ENCODE peak calls at places on chromosomes 11 and 22, in nine cellular contexts. One of them, this sample, is unnamed.

GRCh38 chr22:26550498-26551033 is 38.3 kb upstream of the TFIP11 start:
- DNase-seq in astrocyte of the cerebellum: peak
- DNase-seq in PC-3: peak
- DNase-seq in mesenchymal stem cell: peak
- DNase-seq in T follicular helper cell: no peak
- DNase-seq in stimulated activated CD4-positive, alpha-beta T cell treated with anti-CD3 and anti-CD28 coated beads, Interleukin-4, amount 100 ng/mL, for 48 hours: no peak
- DNase-seq in ureter: no peak
- DNase-seq in effector memory CD8-positive, alpha-beta T cell: no peak
- DNase-seq in BJ: peak
- DNase-seq in this sample: no peak

GRCh38 chr11:10771457-10771856 is 20.4 kb downstream of the CTR9 start:
- DNase-seq in ureter: no peak
- DNase-seq in T follicular helper cell: no peak
- DNase-seq in PC-3: no peak
- DNase-seq in mesenchymal stem cell: no peak
- DNase-seq in effector memory CD8-positive, alpha-beta T cell: no peak
- DNase-seq in stimulated activated CD4-positive, alpha-beta T cell treated with anti-CD3 and anti-CD28 coated beads, Interleukin-4, amount 100 ng/mL, for 48 hours: no peak
- DNase-seq in astrocyte of the cerebellum: no peak
- DNase-seq in BJ: no peak
- DNase-seq in this sample: no peak

GRCh38 chr11:86696451-86696850 is 24.0 kb upstream of the ME3 start:
- DNase-seq in stimulated activated CD4-positive, alpha-beta T cell treated with anti-CD3 and anti-CD28 coated beads, Interleukin-4, amount 100 ng/mL, for 48 hours: no peak
- DNase-seq in PC-3: no peak
- DNase-seq in astrocyte of the cerebellum: no peak
- DNase-seq in BJ: no peak
- DNase-seq in effector memory CD8-positive, alpha-beta T cell: no peak
- DNase-seq in ureter: no peak
- DNase-seq in T follicular helper cell: no peak
- DNase-seq in mesenchymal stem cell: no peak
- DNase-seq in this sample: no peak

GRCh38 chr11:78798567-78799170 is 224.0 kb upstream of the NARS2 start:
- DNase-seq in effector memory CD8-positive, alpha-beta T cell: no peak
- DNase-seq in PC-3: peak
- DNase-seq in T follicular helper cell: peak
- DNase-seq in astrocyte of the cerebellum: peak
- DNase-seq in mesenchymal stem cell: peak
- DNase-seq in ureter: peak
- DNase-seq in BJ: no peak
- DNase-seq in stimulated activated CD4-positive, alpha-beta T cell treated with anti-CD3 and anti-CD28 coated beads, Interleukin-4, amount 100 ng/mL, for 48 hours: peak
- DNase-seq in this sample: peak

GRCh38 chr11:35621620-35622019 is 3.4 kb downstream of the FJX1 start:
- DNase-seq in stimulated activated CD4-positive, alpha-beta T cell treated with anti-CD3 and anti-CD28 coated beads, Interleukin-4, amount 100 ng/mL, for 48 hours: no peak
- DNase-seq in ureter: no peak
- DNase-seq in effector memory CD8-positive, alpha-beta T cell: no peak
- DNase-seq in mesenchymal stem cell: no peak
- DNase-seq in BJ: peak
- DNase-seq in PC-3: peak
- DNase-seq in astrocyte of the cerebellum: no peak
- DNase-seq in T follicular helper cell: no peak
- DNase-seq in this sample: no peak

GRCh38 chr11:6613496-6613895 is 1.5 kb upstream of the TAF10 start:
- DNase-seq in ureter: no peak
- DNase-seq in astrocyte of the cerebellum: no peak
- DNase-seq in T follicular helper cell: no peak
- DNase-seq in PC-3: no peak
- DNase-seq in mesenchymal stem cell: no peak
- DNase-seq in stimulated activated CD4-positive, alpha-beta T cell treated with anti-CD3 and anti-CD28 coated beads, Interleukin-4, amount 100 ng/mL, for 48 hours: no peak
- DNase-seq in BJ: no peak
- DNase-seq in effector memory CD8-positive, alpha-beta T cell: no peak
- DNase-seq in this sample: no peak

GRCh38 chr11:17753641-17754040 is 19.1 kb downstream of the KCNC1 start:
- DNase-seq in mesenchymal stem cell: no peak
- DNase-seq in T follicular helper cell: no peak
- DNase-seq in PC-3: no peak
- DNase-seq in stimulated activated CD4-positive, alpha-beta T cell treated with anti-CD3 and anti-CD28 coated beads, Interleukin-4, amount 100 ng/mL, for 48 hours: no peak
- DNase-seq in BJ: no peak
- DNase-seq in ureter: no peak
- DNase-seq in astrocyte of the cerebellum: no peak
- DNase-seq in effector memory CD8-positive, alpha-beta T cell: no peak
- DNase-seq in this sample: no peak

GRCh38 chr22:17638182-17638431 is 450 bp upstream of the BCL2L13 start:
- DNase-seq in effector memory CD8-positive, alpha-beta T cell: no peak
- DNase-seq in astrocyte of the cerebellum: no peak
- DNase-seq in BJ: no peak
- DNase-seq in stimulated activated CD4-positive, alpha-beta T cell treated with anti-CD3 and anti-CD28 coated beads, Interleukin-4, amount 100 ng/mL, for 48 hours: no peak
- DNase-seq in PC-3: no peak
- DNase-seq in T follicular helper cell: no peak
- DNase-seq in mesenchymal stem cell: peak
- DNase-seq in ureter: peak
- DNase-seq in this sample: no peak

GRCh38 chr11:47253660-47254059 is 4.1 kb upstream of the NR1H3 start:
- DNase-seq in BJ: no peak
- DNase-seq in astrocyte of the cerebellum: no peak
- DNase-seq in stimulated activated CD4-positive, alpha-beta T cell treated with anti-CD3 and anti-CD28 coated beads, Interleukin-4, amount 100 ng/mL, for 48 hours: no peak
- DNase-seq in effector memory CD8-positive, alpha-beta T cell: no peak
- DNase-seq in T follicular helper cell: no peak
- DNase-seq in ureter: no peak
- DNase-seq in PC-3: no peak
- DNase-seq in mesenchymal stem cell: no peak
- DNase-seq in this sample: no peak

GRCh38 chr11:86202013-86202336 is 42.6 kb upstream of the EED start:
- DNase-seq in effector memory CD8-positive, alpha-beta T cell: no peak
- DNase-seq in mesenchymal stem cell: no peak
- DNase-seq in ureter: no peak
- DNase-seq in PC-3: no peak
- DNase-seq in astrocyte of the cerebellum: no peak
- DNase-seq in stimulated activated CD4-positive, alpha-beta T cell treated with anti-CD3 and anti-CD28 coated beads, Interleukin-4, amount 100 ng/mL, for 48 hours: no peak
- DNase-seq in T follicular helper cell: no peak
- DNase-seq in BJ: no peak
- DNase-seq in this sample: peak

GRCh38 chr11:81000334-81001100 is 1559.7 kb upstream of the TENM4 start:
- DNase-seq in T follicular helper cell: no peak
- DNase-seq in effector memory CD8-positive, alpha-beta T cell: no peak
- DNase-seq in BJ: no peak
- DNase-seq in mesenchymal stem cell: no peak
- DNase-seq in PC-3: no peak
- DNase-seq in ureter: no peak
- DNase-seq in stimulated activated CD4-positive, alpha-beta T cell treated with anti-CD3 and anti-CD28 coated beads, Interleukin-4, amount 100 ng/mL, for 48 hours: no peak
- DNase-seq in astrocyte of the cerebellum: no peak
- DNase-seq in this sample: no peak

GRCh38 chr22:35915477-35916013 is 113.1 kb downstream of the RBFOX2 start:
- DNase-seq in BJ: no peak
- DNase-seq in PC-3: peak
- DNase-seq in mesenchymal stem cell: peak
- DNase-seq in T follicular helper cell: no peak
- DNase-seq in ureter: no peak
- DNase-seq in effector memory CD8-positive, alpha-beta T cell: no peak
- DNase-seq in astrocyte of the cerebellum: no peak
- DNase-seq in stimulated activated CD4-positive, alpha-beta T cell treated with anti-CD3 and anti-CD28 coated beads, Interleukin-4, amount 100 ng/mL, for 48 hours: no peak
- DNase-seq in this sample: no peak

GRCh38 chr11:78822931-78823423 is 248.3 kb upstream of the NARS2 start:
- DNase-seq in stimulated activated CD4-positive, alpha-beta T cell treated with anti-CD3 and anti-CD28 coated beads, Interleukin-4, amount 100 ng/mL, for 48 hours: no peak
- DNase-seq in effector memory CD8-positive, alpha-beta T cell: no peak
- DNase-seq in ureter: no peak
- DNase-seq in mesenchymal stem cell: no peak
- DNase-seq in astrocyte of the cerebellum: no peak
- DNase-seq in T follicular helper cell: no peak
- DNase-seq in PC-3: no peak
- DNase-seq in BJ: no peak
- DNase-seq in this sample: no peak

GRCh38 chr11:35786918-35787557 is 124.5 kb downstream of the TRIM44 start:
- DNase-seq in mesenchymal stem cell: peak
- DNase-seq in effector memory CD8-positive, alpha-beta T cell: no peak
- DNase-seq in T follicular helper cell: no peak
- DNase-seq in BJ: no peak
- DNase-seq in ureter: no peak
- DNase-seq in astrocyte of the cerebellum: no peak
- DNase-seq in PC-3: no peak
- DNase-seq in stimulated activated CD4-positive, alpha-beta T cell treated with anti-CD3 and anti-CD28 coated beads, Interleukin-4, amount 100 ng/mL, for 48 hours: no peak
- DNase-seq in this sample: no peak

GRCh38 chr11:118016094-118016493 is 29.9 kb downstream of the IL10RA start:
- DNase-seq in BJ: no peak
- DNase-seq in ureter: no peak
- DNase-seq in T follicular helper cell: no peak
- DNase-seq in PC-3: no peak
- DNase-seq in effector memory CD8-positive, alpha-beta T cell: no peak
- DNase-seq in stimulated activated CD4-positive, alpha-beta T cell treated with anti-CD3 and anti-CD28 coated beads, Interleukin-4, amount 100 ng/mL, for 48 hours: no peak
- DNase-seq in mesenchymal stem cell: no peak
- DNase-seq in astrocyte of the cerebellum: no peak
- DNase-seq in this sample: no peak

GRCh38 chr22:28464179-28464578 is 215.5 kb downstream of the TTC28 start:
- DNase-seq in BJ: no peak
- DNase-seq in T follicular helper cell: no peak
- DNase-seq in mesenchymal stem cell: no peak
- DNase-seq in PC-3: no peak
- DNase-seq in astrocyte of the cerebellum: no peak
- DNase-seq in effector memory CD8-positive, alpha-beta T cell: no peak
- DNase-seq in ureter: no peak
- DNase-seq in stimulated activated CD4-positive, alpha-beta T cell treated with anti-CD3 and anti-CD28 coated beads, Interleukin-4, amount 100 ng/mL, for 48 hours: no peak
- DNase-seq in this sample: no peak

GRCh38 chr11:58578136-58578634 is 678 bp upstream of the ZFP91 start:
- DNase-seq in effector memory CD8-positive, alpha-beta T cell: peak
- DNase-seq in astrocyte of the cerebellum: peak
- DNase-seq in T follicular helper cell: peak
- DNase-seq in stimulated activated CD4-positive, alpha-beta T cell treated with anti-CD3 and anti-CD28 coated beads, Interleukin-4, amount 100 ng/mL, for 48 hours: peak
- DNase-seq in BJ: peak
- DNase-seq in mesenchymal stem cell: peak
- DNase-seq in PC-3: peak
- DNase-seq in ureter: peak
- DNase-seq in this sample: peak

GRCh38 chr11:98601181-98601773 is 419.5 kb upstream of the CNTN5 start:
- DNase-seq in BJ: no peak
- DNase-seq in T follicular helper cell: no peak
- DNase-seq in ureter: no peak
- DNase-seq in mesenchymal stem cell: no peak
- DNase-seq in effector memory CD8-positive, alpha-beta T cell: no peak
- DNase-seq in astrocyte of the cerebellum: no peak
- DNase-seq in PC-3: no peak
- DNase-seq in stimulated activated CD4-positive, alpha-beta T cell treated with anti-CD3 and anti-CD28 coated beads, Interleukin-4, amount 100 ng/mL, for 48 hours: no peak
- DNase-seq in this sample: no peak

GRCh38 chr11:47337229-47337924 is 15.1 kb downstream of the MYBPC3 start:
- DNase-seq in effector memory CD8-positive, alpha-beta T cell: no peak
- DNase-seq in PC-3: no peak
- DNase-seq in BJ: no peak
- DNase-seq in stimulated activated CD4-positive, alpha-beta T cell treated with anti-CD3 and anti-CD28 coated beads, Interleukin-4, amount 100 ng/mL, for 48 hours: no peak
- DNase-seq in T follicular helper cell: no peak
- DNase-seq in ureter: no peak
- DNase-seq in astrocyte of the cerebellum: no peak
- DNase-seq in mesenchymal stem cell: no peak
- DNase-seq in this sample: no peak

GRCh38 chr22:30968015-30968923 is at the start of gene MORC2:
- DNase-seq in BJ: no peak
- DNase-seq in mesenchymal stem cell: no peak
- DNase-seq in astrocyte of the cerebellum: no peak
- DNase-seq in T follicular helper cell: no peak
- DNase-seq in stimulated activated CD4-positive, alpha-beta T cell treated with anti-CD3 and anti-CD28 coated beads, Interleukin-4, amount 100 ng/mL, for 48 hours: no peak
- DNase-seq in effector memory CD8-positive, alpha-beta T cell: no peak
- DNase-seq in PC-3: peak
- DNase-seq in ureter: no peak
- DNase-seq in this sample: peak

GRCh38 chr11:111510311-111510710 is 1.9 kb downstream of the BTG4 start:
- DNase-seq in PC-3: no peak
- DNase-seq in BJ: no peak
- DNase-seq in astrocyte of the cerebellum: no peak
- DNase-seq in mesenchymal stem cell: no peak
- DNase-seq in stimulated activated CD4-positive, alpha-beta T cell treated with anti-CD3 and anti-CD28 coated beads, Interleukin-4, amount 100 ng/mL, for 48 hours: no peak
- DNase-seq in ureter: no peak
- DNase-seq in effector memory CD8-positive, alpha-beta T cell: no peak
- DNase-seq in T follicular helper cell: no peak
- DNase-seq in this sample: no peak

GRCh38 chr11:125995313-125995712 is 49.5 kb downstream of the VSIG10L2 start:
- DNase-seq in effector memory CD8-positive, alpha-beta T cell: no peak
- DNase-seq in ureter: no peak
- DNase-seq in astrocyte of the cerebellum: no peak
- DNase-seq in PC-3: no peak
- DNase-seq in stimulated activated CD4-positive, alpha-beta T cell treated with anti-CD3 and anti-CD28 coated beads, Interleukin-4, amount 100 ng/mL, for 48 hours: peak
- DNase-seq in BJ: no peak
- DNase-seq in mesenchymal stem cell: no peak
- DNase-seq in T follicular helper cell: no peak
- DNase-seq in this sample: peak

GRCh38 chr22:20957118-20957690 is 9.9 kb upstream of the AIFM3 start:
- DNase-seq in BJ: no peak
- DNase-seq in mesenchymal stem cell: peak
- DNase-seq in astrocyte of the cerebellum: no peak
- DNase-seq in PC-3: peak
- DNase-seq in effector memory CD8-positive, alpha-beta T cell: no peak
- DNase-seq in ureter: no peak
- DNase-seq in stimulated activated CD4-positive, alpha-beta T cell treated with anti-CD3 and anti-CD28 coated beads, Interleukin-4, amount 100 ng/mL, for 48 hours: no peak
- DNase-seq in T follicular helper cell: no peak
- DNase-seq in this sample: peak

GRCh38 chr11:1760351-1761109 is 3.2 kb downstream of the CTSD start:
- DNase-seq in effector memory CD8-positive, alpha-beta T cell: no peak
- DNase-seq in stimulated activated CD4-positive, alpha-beta T cell treated with anti-CD3 and anti-CD28 coated beads, Interleukin-4, amount 100 ng/mL, for 48 hours: no peak
- DNase-seq in PC-3: peak
- DNase-seq in T follicular helper cell: no peak
- DNase-seq in mesenchymal stem cell: peak
- DNase-seq in astrocyte of the cerebellum: no peak
- DNase-seq in BJ: peak
- DNase-seq in ureter: peak
- DNase-seq in this sample: no peak

GRCh38 chr22:41445171-41446056 is 1.2 kb downstream of the TOB2 start:
- DNase-seq in T follicular helper cell: no peak
- DNase-seq in stimulated activated CD4-positive, alpha-beta T cell treated with anti-CD3 and anti-CD28 coated beads, Interleukin-4, amount 100 ng/mL, for 48 hours: no peak
- DNase-seq in PC-3: peak
- DNase-seq in ureter: peak
- DNase-seq in BJ: no peak
- DNase-seq in effector memory CD8-positive, alpha-beta T cell: no peak
- DNase-seq in astrocyte of the cerebellum: no peak
- DNase-seq in mesenchymal stem cell: peak
- DNase-seq in this sample: peak

GRCh38 chr11:35303596-35304392 is 115.6 kb downstream of the SLC1A2 start:
- DNase-seq in PC-3: peak
- DNase-seq in BJ: peak
- DNase-seq in T follicular helper cell: no peak
- DNase-seq in stimulated activated CD4-positive, alpha-beta T cell treated with anti-CD3 and anti-CD28 coated beads, Interleukin-4, amount 100 ng/mL, for 48 hours: no peak
- DNase-seq in effector memory CD8-positive, alpha-beta T cell: no peak
- DNase-seq in mesenchymal stem cell: peak
- DNase-seq in ureter: peak
- DNase-seq in astrocyte of the cerebellum: no peak
- DNase-seq in this sample: no peak

GRCh38 chr22:42724062-42724461 is 3.4 kb upstream of the A4GALT start:
- DNase-seq in BJ: no peak
- DNase-seq in ureter: no peak
- DNase-seq in PC-3: no peak
- DNase-seq in mesenchymal stem cell: no peak
- DNase-seq in astrocyte of the cerebellum: no peak
- DNase-seq in T follicular helper cell: no peak
- DNase-seq in stimulated activated CD4-positive, alpha-beta T cell treated with anti-CD3 and anti-CD28 coated beads, Interleukin-4, amount 100 ng/mL, for 48 hours: no peak
- DNase-seq in effector memory CD8-positive, alpha-beta T cell: no peak
- DNase-seq in this sample: no peak

GRCh38 chr11:20035701-20036601 is 124.3 kb downstream of the DBX1 start:
- DNase-seq in ureter: no peak
- DNase-seq in effector memory CD8-positive, alpha-beta T cell: no peak
- DNase-seq in PC-3: peak
- DNase-seq in BJ: peak
- DNase-seq in astrocyte of the cerebellum: peak
- DNase-seq in mesenchymal stem cell: peak
- DNase-seq in stimulated activated CD4-positive, alpha-beta T cell treated with anti-CD3 and anti-CD28 coated beads, Interleukin-4, amount 100 ng/mL, for 48 hours: no peak
- DNase-seq in T follicular helper cell: no peak
- DNase-seq in this sample: no peak

GRCh38 chr22:38427940-38428339 is 27.1 kb downstream of the KCNJ4 start:
- DNase-seq in T follicular helper cell: no peak
- DNase-seq in effector memory CD8-positive, alpha-beta T cell: no peak
- DNase-seq in astrocyte of the cerebellum: no peak
- DNase-seq in BJ: no peak
- DNase-seq in ureter: no peak
- DNase-seq in PC-3: no peak
- DNase-seq in stimulated activated CD4-positive, alpha-beta T cell treated with anti-CD3 and anti-CD28 coated beads, Interleukin-4, amount 100 ng/mL, for 48 hours: no peak
- DNase-seq in mesenchymal stem cell: no peak
- DNase-seq in this sample: no peak

This sample was measured in GM12865.